ENCODE peak calls at places on chromosomes 3 and 15, in six cellular contexts. D, Y, O, K, L and G are unnamed samples.

GRCh38 chr3:192570757-192571156 is 156.6 kb downstream of the FGF12 start:
- DNase-seq in L (no peak), K (no peak), O (no peak), Y (no peak), D (no peak), G (peak)

GRCh38 chr3:176734146-176734545 is 463.1 kb downstream of the TBL1XR1 start:
- DNase-seq in O (no peak), L (no peak), D (peak), Y (no peak), K (no peak), G (no peak)

GRCh38 chr15:31471731-31472430 is 145.2 kb downstream of the KLF13 start:
- DNase-seq in L (no peak), O (peak), D (no peak), K (no peak), Y (no peak), G (no peak)

GRCh38 chr3:183449391-183449790 is 21.0 kb upstream of the MCF2L2 start:
- DNase-seq in Y (no peak), K (peak), L (no peak), O (peak), D (peak), G (peak)

GRCh38 chr3:64300790-64301423 is 75.6 kb upstream of the PRICKLE2 start:
- DNase-seq in L (no peak), K (no peak), Y (no peak), D (no peak), O (peak), G (no peak)

GRCh38 chr15:22979699-22980188 is 424 bp downstream of the CYFIP1 start:
- DNase-seq in Y (no peak), L (no peak), O (peak), K (no peak), D (no peak), G (peak)

GRCh38 chr3:196813903-196814302 is 53.8 kb upstream of the SENP5 start:
- DNase-seq in D (peak), K (no peak), L (no peak), O (peak), Y (no peak), G (no peak)

GRCh38 chr3:9342696-9343095 is 20.2 kb upstream of the THUMPD3 start:
- DNase-seq in D (no peak), L (no peak), K (no peak), Y (no peak), O (no peak), G (no peak)

GRCh38 chr3:156291269-156292123 is 171.1 kb downstream of the KCNAB1 start:
- DNase-seq in K (no peak), O (peak), Y (no peak), L (no peak), D (no peak), G (no peak)

GRCh38 chr3:189267981-189268613 is 96.3 kb downstream of the TPRG1 start:
- DNase-seq in O (no peak), Y (peak), K (peak), D (no peak), L (no peak), G (peak)

GRCh38 chr15:92291900-92292299 is 101.8 kb upstream of the ST8SIA2 start:
- DNase-seq in O (no peak), Y (no peak), K (no peak), L (no peak), D (no peak), G (no peak)
- TF ChIP-seq BHLHE40 in O (no peak), Y (no peak), K (no peak), L (no peak), D (no peak), G (no peak)

GRCh38 chr3:16885948-16886683 is 1.4 kb downstream of the PLCL2 start:
- DNase-seq in Y (no peak), K (no peak), L (no peak), D (no peak), O (no peak), G (no peak)
- TF ChIP-seq BHLHE40 in Y (no peak), K (no peak), L (peak), D (no peak), O (no peak), G (no peak)

DNA sequence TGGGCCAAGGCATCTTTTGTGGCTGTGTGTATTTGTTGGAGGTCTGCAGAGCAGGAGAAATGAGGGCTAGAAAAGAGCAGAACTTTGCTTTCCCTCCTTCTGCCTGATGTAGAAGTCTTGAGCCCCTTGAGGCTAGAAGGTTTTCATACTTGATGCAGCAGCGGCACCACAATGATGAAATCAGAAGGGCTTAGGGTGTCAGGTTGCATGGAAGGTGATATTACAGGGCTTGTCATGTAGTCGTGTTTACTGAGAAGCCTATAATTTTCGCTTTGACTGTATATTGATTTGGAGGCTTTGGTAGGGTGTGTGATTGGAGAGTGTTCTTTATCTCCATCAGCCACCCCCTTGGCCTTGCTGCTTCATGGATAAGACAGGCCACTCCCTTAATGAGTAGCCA is 339.8 kb downstream of the THSD4 start:
- DNase-seq in L (no peak), Y (no peak), K (no peak), D (no peak), O (peak), G (peak)
- TF ChIP-seq BHLHE40 in L (no peak), Y (no peak), K (no peak), D (no peak), O (no peak), G (no peak)

DNA sequence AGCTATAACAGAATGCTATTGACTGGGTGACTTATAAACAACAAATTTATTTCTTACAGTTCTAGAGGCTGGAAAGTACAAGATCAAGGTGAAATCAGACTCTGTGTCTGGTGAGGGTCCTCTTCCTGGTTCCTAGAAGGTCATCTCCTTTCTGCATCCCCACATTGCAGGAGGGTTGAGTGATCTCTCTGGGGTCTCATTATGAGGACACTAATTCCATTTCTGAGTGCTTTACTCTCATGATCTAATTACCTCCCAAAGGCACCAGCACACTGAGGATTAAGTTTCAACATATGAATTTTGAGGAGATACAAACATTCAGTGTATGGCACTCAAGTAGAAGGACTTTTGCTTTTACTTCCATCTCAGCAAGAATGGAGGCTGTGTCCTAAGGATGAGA is 534.1 kb upstream of the KCNMB2 start:
- DNase-seq in D (no peak), Y (no peak), O (no peak), K (no peak), L (no peak), G (no peak)
- TF ChIP-seq BHLHE40 in D (no peak), Y (no peak), O (no peak), K (no peak), L (no peak), G (no peak)

GRCh38 chr3:149771652-149772271 is 19.5 kb upstream of the COMMD2 start:
- DNase-seq in Y (peak), L (no peak), K (peak), D (peak), O (peak), G (peak)
- TF ChIP-seq BHLHE40 in Y (no peak), L (no peak), K (no peak), D (no peak), O (no peak), G (no peak)

GRCh38 chr3:52247455-52248164 is 2.1 kb downstream of the PPM1M start:
- DNase-seq in L (no peak), K (no peak), D (no peak), O (no peak), Y (no peak), G (no peak)

GRCh38 chr3:52246264-52246620 is 683 bp downstream of the PPM1M start:
- DNase-seq in O (no peak), K (no peak), D (no peak), L (no peak), Y (no peak), G (no peak)

GRCh38 chr3:52244061-52244628 is 1.4 kb upstream of the PPM1M start:
- DNase-seq in O (peak), Y (no peak), K (no peak), L (peak), D (no peak), G (no peak)

GRCh38 chr3:52246728-52247454 is 1.3 kb downstream of the PPM1M start:
- DNase-seq in L (no peak), Y (no peak), O (no peak), K (no peak), D (no peak), G (no peak)

GRCh38 chr3:52245322-52246263 is at the start of gene PPM1M:
- DNase-seq in L (no peak), D (peak), K (no peak), Y (peak), O (peak), G (peak)
- TF ChIP-seq BHLHE40 in L (peak), D (no peak), K (no peak), Y (no peak), O (peak), G (no peak)